ENCODE peak calls at places on chromosome 1, in eight cellular contexts. One of them, this sample, is unnamed.

GRCh38 chr1:215472723-215473122 is 94.4 kb upstream of the KCTD3 start:
- DNase-seq in neural progenitor cell: no peak
- DNase-seq in hepatocyte: no peak
- DNase-seq in GM23338: no peak
- DNase-seq in HCT116: no peak
- DNase-seq in OCI-LY7: no peak
- DNase-seq in SK-N-SH: no peak
- DNase-seq in PC-3: no peak
- DNase-seq in this sample: no peak

GRCh38 chr1:151968058-151968457 is 25.6 kb downstream of the S100A10 start:
- DNase-seq in neural progenitor cell: peak; percentile 62
- DNase-seq in hepatocyte: peak; percentile 61
- DNase-seq in GM23338: peak; percentile 80
- DNase-seq in HCT116: no peak
- DNase-seq in OCI-LY7: peak; percentile 44
- DNase-seq in SK-N-SH: no peak
- DNase-seq in PC-3: peak; percentile 89
- DNase-seq in this sample: peak; percentile 77

GRCh38 chr1:107547363-107548155 is 406.7 kb downstream of the NTNG1 start:
- DNase-seq in neural progenitor cell: no peak
- DNase-seq in hepatocyte: no peak
- DNase-seq in GM23338: no peak
- DNase-seq in HCT116: no peak
- DNase-seq in OCI-LY7: no peak
- DNase-seq in SK-N-SH: no peak
- DNase-seq in PC-3: no peak
- DNase-seq in this sample: no peak

GRCh38 chr1:40153073-40153770 is 8.0 kb upstream of the RLF start:
- DNase-seq in neural progenitor cell: peak; percentile 58
- DNase-seq in hepatocyte: peak; percentile 61
- DNase-seq in GM23338: peak; percentile 73
- DNase-seq in HCT116: peak; percentile 62
- DNase-seq in OCI-LY7: peak; percentile 79
- DNase-seq in SK-N-SH: peak; percentile 27
- DNase-seq in PC-3: peak; percentile 69
- DNase-seq in this sample: peak; percentile 73

GRCh38 chr1:15178571-15179484 is 25.3 kb downstream of the TMEM51 start:
- DNase-seq in neural progenitor cell: no peak
- DNase-seq in hepatocyte: peak; percentile 60
- DNase-seq in GM23338: no peak
- DNase-seq in HCT116: peak; percentile 93
- DNase-seq in OCI-LY7: no peak
- DNase-seq in SK-N-SH: no peak
- DNase-seq in PC-3: peak; percentile 94
- DNase-seq in this sample: peak; percentile 84

GRCh38 chr1:180136968-180137356 is 17.7 kb upstream of the QSOX1 start:
- DNase-seq in neural progenitor cell: no peak
- DNase-seq in hepatocyte: no peak
- DNase-seq in GM23338: no peak
- DNase-seq in HCT116: no peak
- DNase-seq in OCI-LY7: no peak
- DNase-seq in SK-N-SH: no peak
- DNase-seq in PC-3: no peak
- DNase-seq in this sample: no peak

GRCh38 chr1:225870883-225871282 is 11.3 kb downstream of the TMEM63A start:
- DNase-seq in neural progenitor cell: no peak
- DNase-seq in hepatocyte: no peak
- DNase-seq in GM23338: no peak
- DNase-seq in HCT116: no peak
- DNase-seq in OCI-LY7: no peak
- DNase-seq in SK-N-SH: no peak
- DNase-seq in PC-3: no peak
- DNase-seq in this sample: no peak

GRCh38 chr1:221947731-221948130 is 205.8 kb upstream of the DUSP10 start:
- DNase-seq in neural progenitor cell: no peak
- DNase-seq in hepatocyte: no peak
- DNase-seq in GM23338: no peak
- DNase-seq in HCT116: no peak
- DNase-seq in OCI-LY7: no peak
- DNase-seq in SK-N-SH: no peak
- DNase-seq in PC-3: no peak
- DNase-seq in this sample: no peak

GRCh38 chr1:109151146-109151545 is 37.2 kb downstream of the ELAPOR1 start:
- DNase-seq in neural progenitor cell: peak; percentile 73
- DNase-seq in hepatocyte: peak; percentile 56
- DNase-seq in GM23338: peak; percentile 46
- DNase-seq in HCT116: peak; percentile 2
- DNase-seq in OCI-LY7: no peak
- DNase-seq in SK-N-SH: no peak
- DNase-seq in PC-3: peak; percentile 55
- DNase-seq in this sample: no peak

GRCh38 chr1:205339717-205340116 is 17.0 kb downstream of the KLHDC8A start:
- DNase-seq in neural progenitor cell: no peak
- DNase-seq in hepatocyte: no peak
- DNase-seq in GM23338: no peak
- DNase-seq in HCT116: no peak
- DNase-seq in OCI-LY7: no peak
- DNase-seq in SK-N-SH: no peak
- DNase-seq in PC-3: no peak
- DNase-seq in this sample: no peak

GRCh38 chr1:87980494-87980893 is 651.8 kb downstream of the LMO4 start:
- DNase-seq in neural progenitor cell: no peak
- DNase-seq in hepatocyte: no peak
- DNase-seq in GM23338: no peak
- DNase-seq in HCT116: no peak
- DNase-seq in OCI-LY7: no peak
- DNase-seq in SK-N-SH: no peak
- DNase-seq in PC-3: no peak
- DNase-seq in this sample: no peak

GRCh38 chr1:100184536-100184935 is 6.5 kb upstream of the LRRC39 start:
- DNase-seq in neural progenitor cell: peak; percentile 37
- DNase-seq in hepatocyte: no peak
- DNase-seq in GM23338: no peak
- DNase-seq in HCT116: no peak
- DNase-seq in OCI-LY7: peak; percentile 57
- DNase-seq in SK-N-SH: no peak
- DNase-seq in PC-3: no peak
- DNase-seq in this sample: no peak

GRCh38 chr1:45827256-45827655 is 23.8 kb downstream of the MAST2 start:
- DNase-seq in neural progenitor cell: no peak
- DNase-seq in hepatocyte: no peak
- DNase-seq in GM23338: no peak
- DNase-seq in HCT116: no peak
- DNase-seq in OCI-LY7: no peak
- DNase-seq in SK-N-SH: no peak
- DNase-seq in PC-3: no peak
- DNase-seq in this sample: no peak

GRCh38 chr1:45834689-45835088 is 31.3 kb downstream of the MAST2 start:
- DNase-seq in neural progenitor cell: no peak
- DNase-seq in hepatocyte: no peak
- DNase-seq in GM23338: no peak
- DNase-seq in HCT116: no peak
- DNase-seq in OCI-LY7: no peak
- DNase-seq in SK-N-SH: no peak
- DNase-seq in PC-3: no peak
- DNase-seq in this sample: no peak

GRCh38 chr1:45833361-45833760 is 29.9 kb downstream of the MAST2 start:
- DNase-seq in neural progenitor cell: no peak
- DNase-seq in hepatocyte: no peak
- DNase-seq in GM23338: no peak
- DNase-seq in HCT116: no peak
- DNase-seq in OCI-LY7: no peak
- DNase-seq in SK-N-SH: no peak
- DNase-seq in PC-3: no peak
- DNase-seq in this sample: no peak

GRCh38 chr1:45824607-45825006 is 21.2 kb downstream of the MAST2 start:
- DNase-seq in neural progenitor cell: no peak
- DNase-seq in hepatocyte: no peak
- DNase-seq in GM23338: no peak
- DNase-seq in HCT116: no peak
- DNase-seq in OCI-LY7: no peak
- DNase-seq in SK-N-SH: no peak
- DNase-seq in PC-3: no peak
- DNase-seq in this sample: no peak

GRCh38 chr1:45828841-45829240 is 25.4 kb downstream of the MAST2 start:
- DNase-seq in neural progenitor cell: no peak
- DNase-seq in hepatocyte: no peak
- DNase-seq in GM23338: no peak
- DNase-seq in HCT116: no peak
- DNase-seq in OCI-LY7: no peak
- DNase-seq in SK-N-SH: no peak
- DNase-seq in PC-3: no peak
- DNase-seq in this sample: no peak
- TF ChIP-seq EZH2phosphoT487 in neural progenitor cell: no peak
- TF ChIP-seq EZH2phosphoT487 in hepatocyte: no peak
- TF ChIP-seq EZH2phosphoT487 in GM23338: no peak
- TF ChIP-seq EZH2phosphoT487 in HCT116: no peak
- TF ChIP-seq EZH2phosphoT487 in OCI-LY7: no peak
- TF ChIP-seq EZH2phosphoT487 in SK-N-SH: no peak
- TF ChIP-seq EZH2phosphoT487 in PC-3: no peak
- TF ChIP-seq EZH2phosphoT487 in this sample: no peak

DNA sequence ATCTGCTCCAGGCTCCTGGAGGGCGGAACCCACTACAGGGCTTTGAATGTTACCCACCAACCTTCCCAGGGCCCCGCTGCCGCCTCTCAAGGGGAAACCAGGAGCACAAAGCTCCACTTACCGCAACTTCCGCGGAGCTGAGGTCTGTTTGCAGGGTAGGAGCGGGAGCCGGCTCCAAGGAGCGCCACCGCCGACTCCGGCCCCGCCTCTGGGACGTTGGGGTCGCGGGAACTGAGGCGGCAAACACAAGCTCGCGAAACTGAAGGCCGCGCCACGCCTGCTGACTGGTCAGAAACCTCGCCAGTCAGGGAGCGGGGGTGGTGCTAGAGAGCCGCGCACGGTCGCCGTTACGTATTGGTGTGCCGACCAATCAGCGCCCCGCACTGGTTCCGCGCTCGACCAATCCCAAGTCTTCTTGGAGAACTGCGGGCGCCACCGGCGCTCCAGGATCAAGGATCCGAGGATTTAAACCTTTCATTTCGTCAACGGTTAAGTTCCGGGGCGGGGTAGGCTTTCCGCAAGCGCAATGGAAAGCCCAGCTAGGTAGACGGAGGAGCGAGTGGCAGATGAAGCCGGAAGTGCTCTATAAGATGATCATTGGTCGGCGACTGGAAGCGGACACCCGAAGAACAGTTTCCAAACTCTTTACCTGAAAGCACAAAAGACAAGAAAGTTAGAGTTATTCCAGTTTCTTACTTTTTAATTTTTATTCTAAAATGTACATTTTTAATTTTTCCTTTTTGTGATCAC is at the start of gene STIL:
- DNase-seq in neural progenitor cell: peak; percentile 100
- DNase-seq in hepatocyte: peak; percentile 99
- DNase-seq in GM23338: peak; percentile 99
- DNase-seq in HCT116: peak; percentile 100
- DNase-seq in OCI-LY7: peak; percentile 100
- DNase-seq in SK-N-SH: peak; percentile 95
- DNase-seq in PC-3: peak; percentile 99
- DNase-seq in this sample: peak; percentile 99
- TF ChIP-seq CTCF in neural progenitor cell: no peak
- TF ChIP-seq CTCF in hepatocyte: no peak
- TF ChIP-seq CTCF in GM23338: no peak
- TF ChIP-seq CTCF in HCT116: no peak
- TF ChIP-seq CTCF in OCI-LY7: no peak
- TF ChIP-seq CTCF in SK-N-SH: no peak
- TF ChIP-seq CTCF in PC-3: no peak
- TF ChIP-seq CTCF in this sample: no peak

DNA sequence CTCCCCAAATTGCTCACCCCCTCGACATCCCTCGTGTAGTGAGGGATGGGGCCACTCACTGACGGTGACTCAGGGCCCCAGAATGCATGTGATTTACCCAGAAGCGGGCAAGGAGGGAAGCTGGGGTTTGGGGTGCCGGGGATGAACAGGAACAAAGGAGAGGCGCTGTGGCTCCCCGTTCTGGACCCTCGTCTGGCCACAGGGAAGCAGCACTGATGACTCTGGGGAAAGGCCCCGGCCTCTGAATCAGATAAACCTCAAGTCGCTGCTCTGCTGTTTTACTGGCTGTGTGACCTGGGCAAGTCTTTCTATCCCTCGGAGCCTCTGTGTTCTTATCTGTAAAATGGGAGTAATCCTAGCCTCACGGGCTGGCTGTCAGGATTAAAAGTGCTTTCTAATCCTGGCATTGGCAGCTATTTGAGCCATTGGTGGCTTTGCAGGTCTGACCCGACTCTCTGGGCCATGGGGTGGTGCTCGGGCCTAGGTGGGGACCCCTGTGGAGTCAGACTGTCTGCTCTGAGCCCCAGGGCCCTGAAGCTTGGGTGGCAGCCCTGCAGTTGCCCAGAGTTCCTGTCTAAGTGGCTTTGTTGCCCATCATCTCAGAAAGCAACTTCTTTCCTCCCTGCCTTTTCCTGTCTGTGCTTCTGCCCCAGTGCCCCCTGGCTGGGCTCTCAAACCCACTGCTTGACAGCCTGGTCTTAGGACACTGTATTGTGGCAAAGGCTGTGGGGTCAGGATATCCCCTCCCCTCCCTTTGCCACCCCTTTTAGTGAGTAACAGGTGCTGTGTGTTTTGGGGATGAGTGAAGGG is 5.5 kb downstream of the TNFRSF1B start:
- DNase-seq in neural progenitor cell: no peak
- DNase-seq in hepatocyte: no peak
- DNase-seq in GM23338: no peak
- DNase-seq in HCT116: no peak
- DNase-seq in OCI-LY7: no peak
- DNase-seq in SK-N-SH: no peak
- DNase-seq in PC-3: no peak
- DNase-seq in this sample: no peak
- TF ChIP-seq EZH2phosphoT487 in neural progenitor cell: no peak
- TF ChIP-seq EZH2phosphoT487 in hepatocyte: no peak
- TF ChIP-seq EZH2phosphoT487 in GM23338: no peak
- TF ChIP-seq EZH2phosphoT487 in HCT116: no peak
- TF ChIP-seq EZH2phosphoT487 in OCI-LY7: no peak
- TF ChIP-seq EZH2phosphoT487 in SK-N-SH: no peak
- TF ChIP-seq EZH2phosphoT487 in PC-3: no peak
- TF ChIP-seq EZH2phosphoT487 in this sample: no peak

GRCh38 chr1:183632964-183633363 is 2.6 kb downstream of the ARPC5 start:
- DNase-seq in neural progenitor cell: no peak
- DNase-seq in hepatocyte: no peak
- DNase-seq in GM23338: no peak
- DNase-seq in HCT116: no peak
- DNase-seq in OCI-LY7: peak; percentile 33
- DNase-seq in SK-N-SH: no peak
- DNase-seq in PC-3: no peak
- DNase-seq in this sample: peak; percentile 27
- TF ChIP-seq CTCF in neural progenitor cell: no peak
- TF ChIP-seq CTCF in hepatocyte: no peak
- TF ChIP-seq CTCF in GM23338: no peak
- TF ChIP-seq CTCF in HCT116: no peak
- TF ChIP-seq CTCF in OCI-LY7: no peak
- TF ChIP-seq CTCF in SK-N-SH: no peak
- TF ChIP-seq CTCF in PC-3: no peak
- TF ChIP-seq CTCF in this sample: no peak

GRCh38 chr1:47760248-47760629 is 236.9 kb downstream of the TRABD2B start:
- DNase-seq in neural progenitor cell: no peak
- DNase-seq in hepatocyte: no peak
- DNase-seq in GM23338: no peak
- DNase-seq in HCT116: no peak
- DNase-seq in OCI-LY7: no peak
- DNase-seq in SK-N-SH: no peak
- DNase-seq in PC-3: no peak
- DNase-seq in this sample: no peak
- TF ChIP-seq EZH2phosphoT487 in neural progenitor cell: no peak
- TF ChIP-seq EZH2phosphoT487 in hepatocyte: no peak
- TF ChIP-seq EZH2phosphoT487 in GM23338: no peak
- TF ChIP-seq EZH2phosphoT487 in HCT116: no peak
- TF ChIP-seq EZH2phosphoT487 in OCI-LY7: no peak
- TF ChIP-seq EZH2phosphoT487 in SK-N-SH: no peak
- TF ChIP-seq EZH2phosphoT487 in PC-3: no peak
- TF ChIP-seq EZH2phosphoT487 in this sample: no peak

This sample was measured in MM.1S.